ENCODE peak calls at places on chromosomes 1 and 21, in five cellular contexts. O is stomach, V is sigmoid colon, L is K562, W is upper lobe of left lung. C is an unnamed sample.

GRCh38 chr21:41663805-41664788 is 102.8 kb downstream of the RIPK4 start:
- DNase-seq in V (no peak), W (no peak), L (no peak), O (no peak), C (no peak)

GRCh38 chr1:154272999-154273563 is 652 bp downstream of the HAX1 start:
- DNase-seq in V (no peak), O (no peak), L (no peak), W (no peak), C (no peak)

GRCh38 chr1:18118078-18118477 is 10.5 kb downstream of the IGSF21 start:
- DNase-seq in L (no peak), O (no peak), V (no peak), W (no peak), C (no peak)

GRCh38 chr21:41965447-41966340 is 11.9 kb upstream of the C2CD2 start:
- DNase-seq in V (no peak), L (no peak), W (peak; percentile 38), O (no peak), C (peak; percentile 71)

GRCh38 chr1:99737016-99737415 is 29.4 kb downstream of the FRRS1 start:
- DNase-seq in L (peak; percentile 55), W (no peak), O (no peak), V (no peak), C (no peak)

GRCh38 chr1:50633465-50633864 is 210.2 kb upstream of the DMRTA2 start:
- DNase-seq in O (no peak), V (no peak), W (no peak), L (no peak), C (no peak)

GRCh38 chr1:61287014-61287413 is 204.7 kb downstream of the NFIA start:
- DNase-seq in O (no peak), W (no peak), L (no peak), V (no peak), C (no peak)

GRCh38 chr1:3730556-3731247 is 21.5 kb upstream of the CCDC27 start:
- DNase-seq in O (no peak), V (no peak), L (no peak), W (peak; percentile 72), C (no peak)

GRCh38 chr1:36321119-36321951 is 2.1 kb downstream of the EVA1B start:
- DNase-seq in W (peak; percentile 94), V (peak; percentile 93), L (peak; percentile 98), O (peak; percentile 60), C (no peak)

GRCh38 chr1:232769718-232770117 is 35.5 kb upstream of the MAP10 start:
- DNase-seq in O (no peak), L (no peak), V (no peak), W (no peak), C (no peak)

GRCh38 chr1:55204997-55205396 is 10.2 kb downstream of the USP24 start:
- DNase-seq in W (no peak), O (no peak), L (peak; percentile 65), V (no peak), C (no peak)

GRCh38 chr21:33011462-33011861 is 14.3 kb upstream of the OLIG2 start:
- DNase-seq in W (no peak), L (no peak), V (no peak), O (no peak), C (no peak)

GRCh38 chr1:2496087-2496622 is 20.1 kb downstream of the PLCH2 start:
- DNase-seq in L (no peak), O (no peak), V (no peak), W (no peak), C (no peak)

GRCh38 chr1:178628637-178629548 is 96.2 kb upstream of the RALGPS2 start:
- DNase-seq in O (no peak), W (no peak), V (no peak), L (no peak), C (no peak)

GRCh38 chr21:16554522-16554921 is 824.7 kb downstream of the USP25 start:
- DNase-seq in V (no peak), O (no peak), W (peak; percentile 47), L (no peak), C (no peak)

GRCh38 chr1:84174051-84174556 is 30.0 kb downstream of the PRKACB start:
- DNase-seq in O (no peak), L (no peak), V (no peak), W (no peak), C (no peak)

GRCh38 chr1:228317411-228317828 is 89.2 kb downstream of the TRIM11 start:
- DNase-seq in O (no peak), V (no peak), W (peak; percentile 58), L (no peak), C (no peak)

GRCh38 chr1:79683420-79683819 is 676.9 kb upstream of the ADGRL4 start:
- DNase-seq in W (no peak), O (no peak), L (no peak), V (no peak), C (no peak)

GRCh38 chr1:3940081-3940755 is 40.1 kb upstream of the C1orf174 start:
- DNase-seq in V (no peak), O (no peak), W (peak; percentile 45), L (no peak), C (no peak)

GRCh38 chr1:197224160-197224559 is 43.9 kb upstream of the CRB1 start:
- DNase-seq in O (no peak), L (no peak), V (no peak), W (no peak), C (no peak)

GRCh38 chr1:22349302-22350043 is 102.2 kb upstream of the ZBTB40 start:
- DNase-seq in V (no peak), L (no peak), O (no peak), W (no peak), C (no peak)

GRCh38 chr1:86197206-86197855 is 40.8 kb upstream of the COL24A1 start:
- DNase-seq in L (no peak), V (no peak), W (no peak), O (no peak), C (no peak)

GRCh38 chr21:21028275-21028814 is 30.1 kb downstream of the NCAM2 start:
- DNase-seq in O (no peak), V (no peak), W (no peak), L (no peak), C (no peak)

GRCh38 chr1:75079535-75080290 is 54.5 kb upstream of the LHX8 start:
- DNase-seq in O (no peak), W (no peak), V (no peak), L (no peak), C (no peak)

GRCh38 chr1:89962024-89962741 is 32.7 kb upstream of the ZNF326 start:
- DNase-seq in V (no peak), L (no peak), O (no peak), W (no peak), C (no peak)

GRCh38 chr1:3070654-3071506 is 1.9 kb downstream of the PRDM16 start:
- DNase-seq in V (peak; percentile 52), O (no peak), W (peak; percentile 87), L (no peak), C (no peak)

DNA sequence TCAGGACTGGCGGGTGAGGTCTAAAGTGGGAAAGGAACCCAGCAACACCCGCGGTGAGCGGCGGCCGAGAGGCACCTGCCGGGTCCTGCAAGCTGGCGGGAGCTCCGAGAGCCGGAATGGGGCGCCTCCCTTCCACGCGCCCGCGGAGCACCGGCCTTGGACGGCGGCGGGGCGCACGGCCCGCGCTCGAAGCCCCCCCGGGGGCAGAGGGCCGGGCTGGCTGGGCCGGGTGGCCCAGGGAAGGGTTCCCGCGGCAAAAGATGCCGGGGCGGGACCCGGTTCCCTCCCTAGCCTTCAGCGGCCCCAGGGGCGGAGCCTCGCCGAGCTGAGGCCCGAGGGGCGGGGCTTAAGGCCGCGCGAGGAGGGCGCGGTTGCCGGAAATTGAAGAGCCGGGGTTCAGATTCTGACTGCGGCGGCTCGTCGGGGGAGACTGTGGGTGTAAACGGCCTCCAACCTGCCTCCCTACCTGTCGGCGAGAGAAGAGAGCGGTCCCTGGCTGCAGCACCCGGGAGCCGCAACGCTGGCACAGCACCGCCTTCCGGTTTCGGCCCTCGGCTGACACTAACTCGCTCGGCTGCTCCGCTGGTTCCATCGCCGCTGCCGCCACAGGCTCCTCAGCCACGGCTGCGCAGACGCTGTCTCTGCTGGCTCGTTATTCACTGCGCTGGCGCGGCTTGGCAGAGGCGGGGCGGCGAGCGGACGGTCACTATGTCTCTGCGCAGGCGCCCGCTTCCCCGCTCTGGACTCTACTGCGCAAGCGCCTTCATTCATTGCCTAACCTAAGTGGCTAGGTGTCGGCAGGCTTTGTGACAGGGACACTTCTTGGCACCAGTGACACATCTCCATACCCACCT is at the start of gene RABIF:
- DNase-seq in V (peak; percentile 98), W (peak; percentile 98), O (peak; percentile 98), L (peak; percentile 98), C (peak; percentile 98)
- TF ChIP-seq POLR2A in V (peak; percentile 72), W (peak; percentile 81), O (peak; percentile 86), L (peak; percentile 99), C (peak; percentile 79)

GRCh38 chr1:211379446-211379845 is 52.8 kb downstream of the TRAF5 start:
- DNase-seq in V (no peak), L (no peak), O (no peak), W (no peak), C (no peak)

GRCh38 chr1:211381481-211382181 is 55.0 kb downstream of the TRAF5 start:
- DNase-seq in O (no peak), W (no peak), L (no peak), V (no peak), C (no peak)

GRCh38 chr1:211382182-211382713 is 55.6 kb downstream of the TRAF5 start:
- DNase-seq in W (no peak), O (no peak), L (peak; percentile 13), V (no peak), C (no peak)

GRCh38 chr1:211384524-211384923 is 57.9 kb downstream of the TRAF5 start:
- DNase-seq in W (no peak), L (no peak), V (no peak), O (no peak), C (no peak)

GRCh38 chr1:211382714-211383480 is 56.3 kb downstream of the TRAF5 start:
- DNase-seq in L (peak; percentile 99), V (peak; percentile 96), W (peak; percentile 98), O (peak; percentile 95), C (peak; percentile 95)
- TF ChIP-seq POLR2AphosphoS5 in L (peak; percentile 99), V (peak; percentile 98), W (peak; percentile 98), O (peak; percentile 95), C (peak; percentile 96)

GRCh38 chr1:46529031-46529630 is 22.3 kb downstream of the KNCN start:
- DNase-seq in W (no peak), O (no peak), L (no peak), V (no peak), C (no peak)
- TF ChIP-seq CTCF in W (no peak), O (no peak), L (no peak), V (no peak), C (no peak)

DNA sequence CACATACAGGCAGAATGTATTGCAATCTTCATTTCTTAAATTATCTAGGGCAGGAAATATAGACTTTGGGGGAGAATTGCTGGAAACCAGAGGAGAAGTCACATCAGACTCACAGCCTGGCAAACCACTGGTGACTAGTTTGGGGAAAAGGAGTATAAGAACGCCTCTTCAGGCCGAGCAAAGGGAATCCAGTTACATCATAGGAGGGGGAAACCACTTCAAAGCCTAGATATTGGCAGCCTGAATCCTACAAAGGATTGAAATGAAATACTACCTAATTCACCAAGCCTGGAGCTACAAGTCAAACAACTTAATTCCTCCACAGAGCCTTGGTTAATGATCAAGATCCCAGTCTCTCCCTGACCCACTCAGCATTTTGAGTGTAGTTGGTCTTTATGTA is 121.7 kb downstream of the SLC30A10 start:
- DNase-seq in V (no peak), W (no peak), O (no peak), L (no peak), C (no peak)
- TF ChIP-seq POLR2A in V (no peak), W (no peak), O (no peak), L (no peak), C (no peak)

GRCh38 chr1:172826096-172826741 is 167.3 kb downstream of the FASLG start:
- DNase-seq in V (peak; percentile 77), O (no peak), W (no peak), L (peak; percentile 35), C (no peak)
- TF ChIP-seq POLR2AphosphoS5 in V (peak; percentile 59), O (peak; percentile 63), W (peak; percentile 37), L (no peak), C (peak; percentile 83)

GRCh38 chr1:168903237-168903830 is 174.3 kb upstream of the DPT start:
- DNase-seq in L (no peak), V (no peak), W (no peak), O (no peak), C (no peak)
- TF ChIP-seq CTCF in L (no peak), V (no peak), W (no peak), O (no peak), C (no peak)